ENCODE peak calls at places on chromosomes 1 and 21, in seven cellular contexts. R, P, C, I, X, D and Z are unnamed samples. For H3K9me3 and H3K27me3, the result is how much of the 10 kb centered on the place peaks cover.

GRCh38 chr1:221169447-221169889 is 290.2 kb downstream of the HLX start:
- DNase-seq in R (no peak), P (no peak), C (peak), I (no peak), X (no peak), D (no peak), Z (no peak)

GRCh38 chr21:15653710-15654109 is 76.1 kb upstream of the USP25 start:
- DNase-seq in R (no peak), P (no peak), C (no peak), I (no peak), X (no peak), D (no peak), Z (no peak)

GRCh38 chr1:234862944-234863515 is 253.1 kb upstream of the IRF2BP2 start:
- DNase-seq in R (peak), P (no peak), C (peak), I (no peak), X (peak), D (peak), Z (peak)

GRCh38 chr1:226882187-226882586 is 11.8 kb downstream of the PSEN2 start:
- DNase-seq in R (no peak), P (peak), C (no peak), I (no peak), X (peak), D (no peak), Z (no peak)

GRCh38 chr21:42171091-42172053 is 47.6 kb upstream of the ABCG1 start:
- DNase-seq in R (peak), P (no peak), C (no peak), I (peak), X (peak), D (no peak), Z (no peak)

GRCh38 chr1:67676946-67677345 is 8.1 kb upstream of the GADD45A start:
- DNase-seq in R (no peak), P (no peak), C (no peak), I (no peak), X (no peak), D (no peak), Z (no peak)

GRCh38 chr1:109186704-109187071 is 27.0 kb upstream of the SARS1 start:
- DNase-seq in R (peak), P (no peak), C (peak), I (no peak), X (peak), D (no peak), Z (no peak)

GRCh38 chr1:105664495-105664894 is 1392.0 kb upstream of the PRMT6 start:
- DNase-seq in R (no peak), P (no peak), C (no peak), I (no peak), X (no peak), D (no peak), Z (no peak)

GRCh38 chr1:56466541-56466940 is 112.8 kb downstream of the PLPP3 start:
- DNase-seq in R (no peak), P (no peak), C (no peak), I (no peak), X (no peak), D (no peak), Z (no peak)

GRCh38 chr1:160367934-160368923 is 1.4 kb downstream of the NHLH1 start:
- DNase-seq in R (no peak), P (no peak), C (no peak), I (no peak), X (no peak), D (no peak), Z (no peak)

GRCh38 chr21:36044056-36044455 is 16.3 kb downstream of the SETD4 start:
- DNase-seq in R (no peak), P (no peak), C (no peak), I (no peak), X (no peak), D (no peak), Z (no peak)

GRCh38 chr1:207789386-207789785 is 37.5 kb downstream of the CD46 start:
- DNase-seq in R (no peak), P (no peak), C (no peak), I (no peak), X (no peak), D (no peak), Z (no peak)

GRCh38 chr1:204714861-204715511 is 29.4 kb upstream of the LRRN2 start:
- DNase-seq in R (no peak), P (no peak), C (no peak), I (no peak), X (no peak), D (no peak), Z (no peak)

GRCh38 chr1:25703671-25704637 is 87.4 kb downstream of the MAN1C1 start:
- DNase-seq in R (no peak), P (peak), C (no peak), I (no peak), X (no peak), D (peak), Z (no peak)

GRCh38 chr1:156104065-156104810 is 10.3 kb upstream of the LMNA start:
- DNase-seq in R (peak), P (peak), C (peak), I (no peak), X (peak), D (peak), Z (peak)

GRCh38 chr1:79044974-79045650 is 38.6 kb upstream of the ADGRL4 start:
- DNase-seq in R (no peak), P (no peak), C (no peak), I (no peak), X (no peak), D (no peak), Z (peak)

GRCh38 chr1:203478231-203478630 is 2.6 kb downstream of the PRELP start:
- DNase-seq in R (no peak), P (no peak), C (no peak), I (no peak), X (no peak), D (no peak), Z (no peak)

GRCh38 chr21:37455504-37455911 is 88.9 kb downstream of the DYRK1A start:
- DNase-seq in R (no peak), P (no peak), C (peak), I (no peak), X (no peak), D (no peak), Z (no peak)

GRCh38 chr1:55154616-55155015 is 60.5 kb downstream of the USP24 start:
- DNase-seq in R (no peak), P (no peak), C (no peak), I (no peak), X (no peak), D (no peak), Z (no peak)

GRCh38 chr1:183331095-183331742 is 87.0 kb downstream of the NMNAT2 start:
- DNase-seq in R (no peak), P (no peak), C (no peak), I (no peak), X (no peak), D (no peak), Z (no peak)

GRCh38 chr1:111754964-111755320 is 759 bp upstream of the DDX20 start:
- DNase-seq in R (peak), P (no peak), C (peak), I (no peak), X (peak), D (peak), Z (peak)

GRCh38 chr1:10900691-10901090 is 104.2 kb upstream of the CASZ1 start:
- DNase-seq in R (no peak), P (no peak), C (no peak), I (no peak), X (peak), D (no peak), Z (no peak)

GRCh38 chr1:29298175-29298720 is 61.9 kb downstream of the PTPRU start:
- DNase-seq in R (no peak), P (no peak), C (no peak), I (no peak), X (no peak), D (no peak), Z (no peak)

GRCh38 chr1:3035871-3036645 is 14.8 kb downstream of the ACTRT2 start:
- DNase-seq in R (no peak), P (no peak), C (no peak), I (no peak), X (peak), D (no peak), Z (no peak)

GRCh38 chr1:172286629-172287076 is 133.8 kb upstream of the C1orf105 start:
- DNase-seq in R (peak), P (no peak), C (peak), I (no peak), X (peak), D (peak), Z (peak)

GRCh38 chr1:55285849-55286248 is 70.7 kb upstream of the USP24 start:
- DNase-seq in R (no peak), P (no peak), C (no peak), I (no peak), X (no peak), D (no peak), Z (no peak)

GRCh38 chr1:48524892-48525467 is 53.0 kb upstream of the SPATA6 start:
- DNase-seq in R (no peak), P (no peak), C (peak), I (no peak), X (no peak), D (no peak), Z (no peak)

GRCh38 chr1:57307382-57307781 is 116.5 kb downstream of the DAB1 start:
- DNase-seq in R (no peak), P (peak), C (no peak), I (peak), X (peak), D (peak), Z (peak)

GRCh38 chr1:155884028-155884950 is 24.9 kb downstream of the SYT11 start:
- DNase-seq in R (no peak), P (no peak), C (peak), I (no peak), X (no peak), D (no peak), Z (no peak)

GRCh38 chr1:8121261-8122159 is 95.4 kb upstream of the ERRFI1 start:
- DNase-seq in R (peak), P (no peak), C (peak), I (no peak), X (peak), D (peak), Z (no peak)

GRCh38 chr21:31983120-31983519 is 110.3 kb downstream of the HUNK start:
- DNase-seq in R (no peak), P (no peak), C (no peak), I (no peak), X (peak), D (peak), Z (no peak)

GRCh38 chr1:3113047-3113740 is 44.2 kb downstream of the PRDM16 start:
- DNase-seq in R (no peak), P (no peak), C (no peak), I (no peak), X (no peak), D (no peak), Z (no peak)

GRCh38 chr1:94110946-94111740 is 9.8 kb downstream of the ABCA4 start:
- DNase-seq in R (peak), P (no peak), C (no peak), I (peak), X (no peak), D (no peak), Z (no peak)

GRCh38 chr1:230976825-230977747 is 1.6 kb downstream of the TTC13 start:
- DNase-seq in R (no peak), P (peak), C (no peak), I (no peak), X (no peak), D (peak), Z (no peak)

GRCh38 chr21:42666023-42666747 is 12.8 kb downstream of the PDE9A start:
- DNase-seq in R (no peak), P (peak), C (no peak), I (no peak), X (no peak), D (no peak), Z (no peak)

DNA sequence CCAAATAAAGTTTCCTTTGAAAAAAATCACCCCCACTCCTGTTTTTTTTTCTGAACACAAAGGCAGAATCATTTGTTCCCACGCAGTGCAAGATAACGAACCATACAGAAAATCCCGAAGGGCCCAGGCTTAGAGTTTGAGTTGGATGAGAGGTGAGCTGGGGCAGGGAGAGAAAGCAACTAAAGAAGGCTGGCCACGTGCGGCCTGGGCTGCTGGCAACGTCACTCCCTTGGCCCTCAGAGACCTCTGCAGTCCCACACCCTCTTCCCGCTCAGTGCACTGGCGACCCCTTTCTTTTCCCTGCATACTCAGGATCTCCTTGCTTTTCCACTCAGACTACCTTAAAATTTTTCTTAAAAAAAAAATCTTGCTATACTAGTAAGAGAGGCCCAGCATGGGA is 28.2 kb upstream of the CRNN start:
- DNase-seq in R (no peak), P (no peak), C (no peak), I (no peak), X (no peak), D (no peak), Z (no peak)
- H3K9me3 ChIP-seq in R (under half), P (under half), C (under half), I (under half), X (under half), D (under half), Z (under half)

GRCh38 chr1:53949023-53949611 is 3.0 kb downstream of the LRRC42 start:
- DNase-seq in R (peak), P (peak), C (peak), I (no peak), X (no peak), D (peak), Z (peak)
- H3K4me3 ChIP-seq in R (no peak), P (no peak), C (no peak), I (no peak), X (no peak), D (no peak), Z (no peak)

GRCh38 chr1:243942196-243943150 is 92.4 kb upstream of the AKT3 start:
- DNase-seq in R (no peak), P (no peak), C (no peak), I (no peak), X (no peak), D (no peak), Z (no peak)
- H3K27me3 ChIP-seq in R (under half), P (under half), C (under half), I (under half), X (under half), D (under half), Z (under half)

DNA sequence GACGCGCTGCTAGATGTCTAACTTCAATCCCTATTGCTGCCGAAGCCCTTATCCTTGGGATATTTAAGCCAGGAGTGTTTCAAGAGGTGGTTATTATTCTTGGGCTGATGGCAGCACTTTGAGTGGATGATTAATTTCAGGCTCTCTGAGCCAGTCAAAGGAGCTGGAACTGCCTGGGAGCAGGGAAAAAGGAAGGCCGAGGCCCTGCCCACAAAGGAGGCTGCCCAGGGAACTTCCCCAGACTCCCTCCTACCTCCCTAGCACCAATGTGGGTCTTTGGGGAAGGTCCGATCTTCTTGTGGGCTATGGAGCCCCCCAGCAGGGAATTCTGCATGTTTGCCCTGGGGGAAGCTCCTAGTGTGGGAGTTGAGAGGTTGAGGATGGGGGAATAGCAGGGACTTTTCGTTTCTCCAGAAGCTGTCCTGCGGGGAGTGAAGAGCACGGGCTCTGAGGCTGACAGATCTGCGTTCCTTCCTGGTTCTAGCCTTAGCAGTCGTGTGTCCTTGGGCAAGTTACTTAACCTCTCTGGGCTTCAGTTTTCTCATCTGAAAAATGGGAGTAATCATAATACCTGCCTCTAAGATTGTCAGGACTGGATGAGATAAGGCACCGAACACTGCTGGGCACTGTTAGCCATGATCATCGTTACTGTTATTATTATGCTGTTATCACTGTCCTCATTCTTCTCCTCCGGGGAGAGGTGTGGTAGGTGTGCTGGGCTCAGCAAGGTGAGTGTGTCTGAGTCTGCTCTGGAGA is 6.3 kb downstream of the KCNQ4 start:
- DNase-seq in R (no peak), P (no peak), C (no peak), I (no peak), X (no peak), D (no peak), Z (no peak)
- H3K9me3 ChIP-seq in R (under half), P (under half), C (under half), I (under half), X (under half), D (under half), Z (under half)

DNA sequence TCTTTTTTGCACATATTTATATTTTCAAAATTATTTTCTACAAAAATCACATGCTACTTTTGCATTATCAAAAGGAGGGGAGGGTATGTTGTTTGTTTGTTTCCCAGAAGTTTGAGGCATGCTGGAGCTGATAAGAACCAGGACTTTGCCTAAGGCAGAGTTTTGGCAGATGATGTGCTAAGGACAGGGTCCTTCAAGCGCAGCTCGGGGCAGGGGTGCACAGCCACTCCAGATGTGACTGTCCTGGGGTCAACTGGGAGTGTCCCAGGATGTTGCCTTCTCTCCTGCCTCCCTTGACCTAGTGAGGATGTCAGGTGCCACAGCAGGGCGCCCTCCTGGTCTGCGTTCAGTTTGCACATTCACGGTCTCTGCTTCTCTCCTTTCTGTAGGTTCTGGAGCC is 42.6 kb upstream of the SRRM1 start:
- DNase-seq in R (no peak), P (no peak), C (no peak), I (no peak), X (no peak), D (no peak), Z (no peak)
- H3K4me3 ChIP-seq in R (no peak), P (no peak), C (no peak), I (no peak), X (no peak), D (no peak), Z (no peak)

DNA sequence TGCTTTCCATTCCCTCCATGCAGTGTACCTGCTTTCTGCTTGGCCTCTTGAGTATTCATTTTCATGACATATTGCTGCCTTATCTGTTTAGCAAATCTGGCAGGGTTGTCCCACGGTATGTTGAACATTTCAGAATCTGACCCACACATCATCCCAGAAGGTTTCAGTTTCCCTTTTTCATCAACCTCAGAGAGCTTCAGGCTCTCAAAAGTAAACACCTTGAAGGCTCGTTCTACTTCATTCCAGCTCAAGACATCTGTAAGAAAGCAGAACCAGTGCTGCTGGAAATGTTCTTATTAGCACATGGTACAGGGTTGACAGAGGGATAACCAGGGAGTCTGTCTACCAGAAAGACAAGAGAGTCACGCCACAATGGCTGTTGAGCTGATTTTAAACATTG is 103.6 kb downstream of the SPAG17 start:
- DNase-seq in R (no peak), P (no peak), C (no peak), I (no peak), X (no peak), D (no peak), Z (no peak)
- H3K27me3 ChIP-seq in R (under half), P (under half), C (under half), I (under half), X (under half), D (under half), Z (under half)

DNA sequence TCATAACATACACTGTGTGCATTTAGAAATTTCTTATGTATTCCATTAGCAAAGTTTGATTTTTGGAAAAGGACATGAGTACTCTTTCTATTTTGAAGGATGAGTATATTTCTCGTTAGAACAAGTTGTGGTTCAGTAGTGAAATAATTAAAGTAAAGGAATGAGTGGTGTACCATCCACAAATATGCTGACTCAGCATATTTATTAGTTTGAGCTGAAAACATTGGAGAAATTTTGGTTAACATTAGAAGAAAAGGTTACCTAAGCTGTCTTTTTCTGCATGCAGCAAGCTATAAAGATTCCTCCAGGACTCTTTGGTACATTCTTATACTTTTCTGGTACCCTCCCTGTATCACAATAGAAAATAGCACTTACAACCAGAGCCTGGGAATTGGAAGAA is 5.7 kb upstream of the OR2L5 start:
- DNase-seq in R (no peak), P (no peak), C (no peak), I (no peak), X (no peak), D (no peak), Z (no peak)
- H3K9me3 ChIP-seq in R (under half), P (under half), C (under half), I (under half), X (under half), D (under half), Z (under half)